ENCODE peak calls at places on chromosomes 11 and 22, in six cellular contexts. K, T, F, C, O and R are unnamed samples. For H3K4me1, the result is how much of the 10 kb centered on the place peaks cover.

GRCh38 chr11:91813263-91813662 is 411.4 kb upstream of the FAT3 start:
- DNase-seq in T (no peak), C (no peak), K (no peak), F (no peak), O (no peak), R (no peak)

GRCh38 chr11:33689089-33689488 is 11.5 kb downstream of the C11orf91 start:
- DNase-seq in F (no peak), O (peak), T (no peak), C (no peak), K (no peak), R (no peak)

GRCh38 chr11:107139396-107139795 is 121.1 kb upstream of the GUCY1A2 start:
- DNase-seq in F (no peak), C (no peak), K (no peak), T (no peak), O (no peak), R (no peak)

GRCh38 chr22:23193420-23193819 is 13.1 kb downstream of the BCR start:
- DNase-seq in T (no peak), K (no peak), F (no peak), C (no peak), O (no peak), R (no peak)

GRCh38 chr11:119093951-119094815 is 7.5 kb downstream of the DPAGT1 start:
- DNase-seq in K (peak), F (peak), T (no peak), O (peak), C (peak), R (peak)

GRCh38 chr11:118882489-118882888 is 1.2 kb upstream of the CXCR5 start:
- DNase-seq in O (no peak), F (no peak), K (no peak), C (no peak), T (no peak), R (no peak)

GRCh38 chr11:10778217-10778970 is 27.3 kb downstream of the CTR9 start:
- DNase-seq in T (no peak), K (no peak), F (no peak), O (peak), C (no peak), R (no peak)

GRCh38 chr22:44383652-44384562 is 71.2 kb upstream of the SHISAL1 start:
- DNase-seq in C (peak), T (no peak), O (no peak), K (no peak), F (peak), R (peak)

GRCh38 chr11:20443596-20443995 is 56.1 kb downstream of the PRMT3 start:
- DNase-seq in K (peak), F (no peak), T (no peak), O (peak), C (no peak), R (no peak)

GRCh38 chr11:69342588-69343330 is 48.8 kb downstream of the MYEOV start:
- DNase-seq in T (no peak), K (no peak), F (peak), O (no peak), C (no peak), R (no peak)

GRCh38 chr11:103898065-103898464 is 138.4 kb upstream of the DDI1 start:
- DNase-seq in T (peak), K (no peak), C (no peak), F (no peak), O (no peak), R (no peak)

GRCh38 chr11:5285703-5286102 is 16.0 kb upstream of the HBE1 start:
- DNase-seq in C (no peak), T (no peak), F (no peak), K (no peak), O (no peak), R (no peak)

DNA sequence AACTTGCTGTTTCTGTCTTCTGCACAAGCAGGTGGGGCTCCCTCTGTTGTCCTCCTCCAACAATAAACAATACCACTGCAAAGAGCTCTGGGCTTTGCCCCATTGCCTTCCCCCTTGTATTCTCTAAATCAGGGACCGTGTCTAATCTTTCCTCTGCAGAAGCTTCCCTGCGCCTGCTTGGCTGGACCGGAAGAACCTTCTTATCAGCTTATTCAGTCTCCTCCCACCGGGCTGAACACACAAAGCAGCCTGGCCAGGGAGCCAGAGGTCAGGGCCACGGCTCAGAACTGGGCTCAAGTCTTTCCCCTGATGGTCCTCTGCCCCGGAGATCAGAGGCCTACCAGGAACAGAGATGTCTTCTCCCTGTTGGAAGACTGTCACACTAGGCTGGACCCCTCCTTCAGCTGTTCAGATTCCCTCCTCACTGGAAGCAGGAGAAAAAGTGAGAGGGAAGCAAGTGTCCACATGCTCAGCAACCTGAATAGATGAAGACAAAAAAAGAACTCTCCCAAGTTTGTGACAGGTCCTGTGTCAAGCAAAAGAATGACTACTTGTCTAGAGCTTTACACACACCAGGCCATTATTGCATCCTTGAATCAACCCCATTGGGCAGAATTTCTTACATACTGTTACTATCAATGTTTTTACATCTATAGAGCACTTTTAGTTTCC is 63.7 kb downstream of the RAB30 start:
- DNase-seq in K (peak), T (no peak), O (no peak), C (peak), F (peak), R (peak)
- TF ChIP-seq CTCF in K (no peak), T (no peak), O (no peak), C (no peak), F (no peak), R (peak)

DNA sequence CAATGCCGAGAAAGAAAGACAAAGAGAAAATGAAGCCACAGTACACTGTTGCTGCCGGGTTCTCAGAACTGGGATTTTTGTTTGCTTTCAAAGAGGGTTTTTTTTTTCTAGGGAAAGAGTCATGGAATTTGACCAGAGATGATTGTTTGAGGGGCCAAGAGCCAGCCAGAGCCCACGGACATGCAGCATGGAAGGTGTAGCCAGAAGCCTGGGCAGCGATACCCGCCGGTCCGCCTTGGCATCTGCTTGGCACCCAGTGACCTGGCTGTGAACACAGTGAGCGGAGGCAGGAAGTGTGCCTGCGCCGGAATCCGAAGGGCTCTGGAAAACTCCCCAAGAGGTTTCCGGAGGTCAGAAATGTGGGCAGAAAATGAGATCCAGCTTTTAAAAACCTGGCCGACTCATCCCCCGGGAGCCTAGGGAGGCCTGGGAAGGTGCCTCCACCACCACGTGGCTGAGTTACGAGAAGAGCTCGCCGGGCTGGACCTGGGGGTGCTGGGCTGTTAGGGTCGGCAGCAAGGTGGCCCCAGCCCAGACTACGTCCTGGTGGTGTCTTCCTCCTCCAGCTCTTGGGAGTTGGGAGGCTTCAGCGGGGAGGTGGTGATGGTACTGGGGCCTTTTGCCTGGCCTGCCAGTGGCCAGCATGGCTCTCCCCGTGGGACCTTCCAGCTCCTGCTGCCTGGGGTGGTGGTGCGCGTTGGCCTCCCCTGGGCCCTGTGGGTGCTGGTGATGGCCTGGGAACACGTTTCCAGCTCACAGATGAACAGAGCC is 61.6 kb upstream of the PPARA start:
- DNase-seq in F (no peak), O (peak), K (no peak), C (peak), T (no peak), R (peak)
- H3K4me1 ChIP-seq in F (under half), O (half or more), K (under half), C (under half), T (under half), R (half or more)

GRCh38 chr11:61341706-61342105 is 8.7 kb downstream of the TKFC start:
- DNase-seq in T (no peak), O (no peak), F (no peak), C (no peak), K (no peak), R (no peak)
- H3K4me3 ChIP-seq in T (no peak), O (no peak), F (no peak), C (no peak), K (no peak), R (no peak)

GRCh38 chr22:48979482-48979881 is 848.2 kb downstream of the BRD1 start:
- DNase-seq in F (peak), K (no peak), T (no peak), O (no peak), C (no peak), R (no peak)

GRCh38 chr22:48975252-48975780 is 852.4 kb downstream of the BRD1 start:
- DNase-seq in O (no peak), C (no peak), K (no peak), T (no peak), F (no peak), R (no peak)

GRCh38 chr22:48975886-48976285 is 851.8 kb downstream of the BRD1 start:
- DNase-seq in K (no peak), F (no peak), T (no peak), C (no peak), O (no peak), R (no peak)

GRCh38 chr22:48974443-48975251 is 853.0 kb downstream of the BRD1 start:
- DNase-seq in T (no peak), O (no peak), K (no peak), F (no peak), C (peak), R (no peak)

DNA sequence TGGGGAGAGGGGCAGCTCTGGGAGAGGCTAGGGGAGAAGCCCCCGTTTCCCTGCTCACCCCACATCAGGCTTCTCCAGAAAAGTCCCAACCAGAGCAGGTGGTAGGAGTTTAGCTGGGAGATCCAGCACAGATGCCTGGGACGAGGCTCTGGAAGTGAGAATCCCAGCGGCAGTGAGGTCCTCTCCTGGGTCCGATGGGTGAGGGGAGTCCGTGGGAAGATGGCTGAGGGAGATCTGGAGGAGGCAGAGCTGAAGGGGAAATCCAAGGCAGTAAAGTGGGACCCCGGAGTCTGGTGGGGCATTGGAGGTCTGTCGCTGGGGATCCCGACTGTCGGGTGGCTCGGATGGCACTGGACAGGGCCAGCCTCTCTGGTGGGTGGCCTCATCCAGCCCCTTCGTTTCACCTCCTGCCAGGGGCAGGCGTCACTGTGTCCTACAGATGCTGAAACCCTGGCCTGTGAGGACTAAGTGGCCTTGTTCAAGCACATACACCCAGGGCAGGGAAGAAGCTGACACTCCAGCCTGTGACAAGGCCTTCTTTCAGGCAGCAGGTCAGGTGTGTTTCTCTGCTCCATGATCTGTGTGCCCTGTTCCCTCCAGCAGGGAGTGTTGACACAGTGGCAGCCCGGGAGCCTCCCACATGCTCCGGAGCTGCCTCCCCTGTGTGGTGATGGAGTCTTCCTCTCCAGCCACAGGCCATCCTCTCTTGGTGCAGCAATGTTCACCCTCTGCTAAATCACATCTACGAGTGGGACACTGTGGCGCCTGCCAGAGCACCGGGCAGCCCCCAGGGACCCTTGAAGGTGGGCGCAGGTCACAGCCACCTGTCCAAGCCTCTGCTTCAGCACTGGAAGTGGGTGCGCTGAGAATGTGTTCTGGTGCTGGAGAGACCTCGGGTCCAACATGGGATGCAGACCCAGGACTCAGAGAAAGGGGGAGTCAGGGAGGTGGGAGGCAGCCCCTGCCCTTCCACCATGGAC is 850.8 kb downstream of the BRD1 start:
- DNase-seq in C (no peak), F (no peak), O (no peak), T (no peak), K (no peak), R (no peak)
- TF ChIP-seq CTCF in C (no peak), F (no peak), O (no peak), T (no peak), K (no peak), R (no peak)

DNA sequence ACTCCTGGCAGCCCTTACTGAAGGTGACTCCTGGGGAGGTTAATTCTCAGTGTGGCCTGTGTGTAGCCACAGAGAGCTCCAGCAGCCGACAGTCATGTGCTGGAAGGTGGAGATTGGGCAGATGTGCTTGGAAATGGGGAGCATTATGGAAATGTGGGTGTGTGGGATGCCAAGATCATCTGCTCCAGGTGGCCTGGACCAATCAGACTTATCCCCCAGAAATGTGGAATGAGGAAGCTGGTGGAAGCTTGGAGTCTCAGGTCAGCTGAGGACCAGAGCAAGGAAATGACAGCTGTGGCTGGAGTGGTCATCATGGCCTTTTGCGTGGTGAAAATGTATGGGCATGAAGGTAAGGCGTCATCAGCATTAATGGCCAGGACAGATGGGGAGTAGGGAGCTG is 234.0 kb downstream of the MIAT start:
- DNase-seq in O (no peak), F (no peak), T (no peak), C (no peak), K (no peak), R (no peak)
- H3K4me1 ChIP-seq in O (under half), F (under half), T (under half), C (under half), K (under half), R (under half)

DNA sequence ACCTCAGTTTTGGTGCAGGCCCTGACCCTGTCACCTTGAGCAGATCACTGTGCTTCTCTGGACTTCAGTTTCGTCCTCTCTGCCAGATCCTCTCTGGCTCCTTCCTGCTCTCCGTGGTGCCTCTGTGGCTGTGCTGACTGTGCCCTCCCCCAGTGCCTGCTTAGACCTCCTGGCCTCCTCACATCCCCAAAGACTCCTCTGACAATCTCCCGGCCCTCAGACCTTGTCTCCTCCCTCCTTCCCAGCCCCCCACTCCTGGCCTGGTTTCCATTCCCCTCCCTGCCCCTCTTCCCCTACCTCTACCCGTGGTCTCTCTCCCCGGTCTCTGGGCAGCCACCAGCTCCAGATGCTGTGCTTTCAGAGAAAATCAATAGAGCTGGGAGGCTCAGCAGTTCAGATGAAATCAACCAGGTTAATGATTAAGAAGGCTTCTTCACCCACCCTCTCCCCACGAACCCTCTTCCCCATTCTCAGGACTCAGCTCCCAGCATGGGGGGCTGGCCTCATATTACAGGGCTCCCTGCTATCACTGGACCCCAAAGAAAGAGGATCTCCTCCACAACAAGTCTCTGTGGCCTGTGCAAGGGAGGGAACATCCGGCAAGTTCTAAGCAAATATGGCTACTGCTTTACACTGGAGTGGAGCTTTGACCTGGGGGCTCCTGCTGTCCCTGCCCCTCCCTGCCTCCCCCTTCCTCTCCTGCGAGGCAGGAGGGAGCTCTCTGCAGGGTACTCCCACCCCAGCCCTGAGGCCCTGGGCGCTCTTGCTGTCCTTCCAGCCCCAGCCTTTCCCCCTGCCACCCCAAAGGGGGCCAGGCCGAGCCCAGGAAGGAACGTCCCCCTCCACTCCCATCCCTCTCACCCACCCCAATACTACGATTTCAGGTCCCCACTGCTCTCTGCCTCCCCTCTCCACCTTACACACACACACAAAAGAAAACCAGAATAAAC is 8.5 kb downstream of the BACE1-AS start:
- DNase-seq in O (no peak), C (no peak), T (no peak), K (no peak), F (peak), R (no peak)
- H3K4me3 ChIP-seq in O (no peak), C (no peak), T (no peak), K (no peak), F (no peak), R (peak)

DNA sequence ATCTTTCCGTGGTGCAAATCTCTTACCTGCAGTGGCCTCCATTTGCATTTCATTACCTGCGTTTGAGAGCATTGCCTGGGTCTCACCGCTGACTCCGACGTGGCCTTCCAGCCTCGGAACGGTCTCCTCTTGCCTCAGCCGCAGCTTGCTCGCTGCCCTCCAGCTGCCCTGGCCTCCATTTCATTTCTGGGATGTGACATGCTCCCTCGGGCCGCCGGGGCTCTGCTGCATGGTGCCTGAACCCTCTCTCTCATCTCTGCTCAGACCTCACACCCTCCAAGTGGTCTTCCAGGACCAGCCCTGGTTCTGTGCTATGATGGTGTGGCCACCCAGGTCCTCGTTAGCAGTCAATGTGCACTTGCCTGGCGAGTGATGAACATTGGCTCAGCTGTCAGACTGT is 229.2 kb downstream of the TBC1D22A start:
- DNase-seq in T (no peak), O (no peak), K (no peak), F (no peak), C (no peak), R (no peak)
- TF ChIP-seq CTCF in T (no peak), O (no peak), K (no peak), F (no peak), C (no peak), R (no peak)